ENCODE peak calls at places on chromosome 10, in four cellular contexts. K is NCI-H524 treated with DMSO at 0.1 percent for 48 hours; J is NAMALWA; R is stimulated activated CD4-positive, alpha-beta T cell treated with anti-CD3 and anti-CD28 coated beads, Interleukin-4, amount 100 ng/mL, for 1 hour. X is an unnamed sample.

GRCh38 chr10:132290631-132291030 is 17.1 kb downstream of the STK32C start:
- DNase-seq in R (no peak), J (no peak), K (no peak), X (no peak)

GRCh38 chr10:77592946-77593636 is 44.5 kb downstream of the KCNMA1 start:
- DNase-seq in K (no peak), J (no peak), R (no peak), X (peak; percentile 6)

GRCh38 chr10:53808677-53809076 is 992.4 kb downstream of the PCDH15 start:
- DNase-seq in R (no peak), K (no peak), J (peak; percentile 2), X (peak; percentile 33)

GRCh38 chr10:51896849-51897248 is 197.5 kb upstream of the CSTF2T start:
- DNase-seq in J (no peak), K (no peak), R (no peak), X (no peak)

GRCh38 chr10:97919012-97919411 is 69.4 kb downstream of the GOLGA7B start:
- DNase-seq in R (no peak), J (peak; percentile 8), K (no peak), X (no peak)

GRCh38 chr10:123645016-123645415 is 21.1 kb upstream of the GPR26 start:
- DNase-seq in K (no peak), J (no peak), R (no peak), X (no peak)

GRCh38 chr10:116891208-116891607 is 41.9 kb downstream of the ENO4 start:
- DNase-seq in R (no peak), K (no peak), J (no peak), X (no peak)

GRCh38 chr10:57964371-57964770 is 303.3 kb downstream of the IPMK start:
- DNase-seq in R (no peak), K (no peak), J (no peak), X (peak; percentile 44)

GRCh38 chr10:130885021-130885655 is 426.4 kb downstream of the TCERG1L start:
- DNase-seq in J (no peak), R (no peak), K (no peak), X (no peak)

GRCh38 chr10:30763933-30764332 is 134.4 kb upstream of the LYZL2 start:
- DNase-seq in J (no peak), R (no peak), K (no peak), X (no peak)

GRCh38 chr10:8481718-8482504 is 427.4 kb downstream of the GATA3 start:
- DNase-seq in R (no peak), J (no peak), K (no peak), X (no peak)

GRCh38 chr10:71290331-71290730 is 28.7 kb upstream of the SLC29A3 start:
- DNase-seq in R (no peak), J (no peak), K (no peak), X (no peak)

GRCh38 chr10:60200012-60200681 is 189.5 kb downstream of the ANK3 start:
- DNase-seq in R (no peak), J (no peak), K (no peak), X (no peak)

GRCh38 chr10:102322914-102323313 is 72.6 kb upstream of the NFKB2 start:
- DNase-seq in J (no peak), R (no peak), K (no peak), X (peak; percentile 46)

GRCh38 chr10:60869916-60870728 is 73.9 kb downstream of the RHOBTB1 start:
- DNase-seq in K (no peak), J (no peak), R (no peak), X (peak; percentile 17)

GRCh38 chr10:3486346-3487065 is 298.5 kb downstream of the KLF6 start:
- DNase-seq in R (no peak), K (no peak), J (no peak), X (no peak)

GRCh38 chr10:84478155-84478554 is 149.8 kb downstream of the CCSER2 start:
- DNase-seq in K (no peak), J (no peak), R (no peak), X (peak; percentile 47)

GRCh38 chr10:50417906-50418697 is 166.8 kb upstream of the ASAH2 start:
- DNase-seq in K (no peak), R (peak; percentile 33), J (peak; percentile 77), X (peak; percentile 93)

GRCh38 chr10:100713049-100713858 is 32.1 kb upstream of the PAX2 start:
- DNase-seq in K (no peak), R (no peak), J (no peak), X (no peak)

GRCh38 chr10:94138391-94138790 is 144.7 kb downstream of the PLCE1 start:
- DNase-seq in J (no peak), R (no peak), K (no peak), X (no peak)

GRCh38 chr10:119420950-119421875 is 121.3 kb downstream of the RGS10 start:
- DNase-seq in K (no peak), J (no peak), R (no peak), X (no peak)

GRCh38 chr10:124075116-124075955 is 18.1 kb downstream of the CHST15 start:
- DNase-seq in K (no peak), R (no peak), J (peak; percentile 25), X (no peak)

GRCh38 chr10:82267465-82267864 is 392.5 kb downstream of the NRG3 start:
- DNase-seq in J (no peak), R (no peak), K (no peak), X (no peak)

GRCh38 chr10:31757374-31757773 is 171.3 kb downstream of the ARHGAP12 start:
- DNase-seq in R (no peak), J (no peak), K (no peak), X (no peak)

GRCh38 chr10:971613-972012 is 16.6 kb upstream of the GTPBP4 start:
- DNase-seq in J (no peak), R (no peak), K (no peak), X (no peak)

GRCh38 chr10:103086799-103087198 is 106.3 kb downstream of the NT5C2 start:
- DNase-seq in R (no peak), K (no peak), J (no peak), X (no peak)

GRCh38 chr10:51699145-51699474 is 285 bp downstream of the CSTF2T start:
- DNase-seq in K (no peak), R (no peak), J (no peak), X (no peak)

GRCh38 chr10:47301833-47302232 is 1.8 kb downstream of the GDF10 start:
- DNase-seq in R (no peak), J (no peak), K (no peak), X (no peak)

GRCh38 chr10:17838080-17838634 is 29.0 kb downstream of the MRC1 start:
- DNase-seq in K (no peak), R (no peak), J (no peak), X (no peak)